ENCODE peak calls at places on chromosome 1, in ten cellular contexts. One of them, this sample, is unnamed.
A peak's percentile ranks its signal among the peaks of the same experiment; 100 is the strongest.

GRCh38 chr1:64470670-64471217 is 815 bp downstream of the CACHD1 start:
- DNase-seq in cardiac septum: no peak
- DNase-seq in H9: peak; percentile 35
- DNase-seq in T-helper 2 cell: no peak
- DNase-seq in AG08396: peak; percentile 67
- DNase-seq in posterior vena cava: peak; percentile 81
- DNase-seq in CD8-positive, alpha-beta T cell: no peak
- DNase-seq in NCI-H524 treated with DMSO at 0.1 percent for 48 hours: no peak
- DNase-seq in activated gamma-delta T cell treated with anti-CD3 and anti-CD28 coated beads, Interleukin-2, amount 50 U/mL, for 16 hours: no peak
- DNase-seq in activated naive CD8-positive, alpha-beta T cell treated with anti-CD3 and anti-CD28 coated beads, Interleukin-2, amount 10 ng/mL, durations not matched to agents 7 days and 5 days: no peak
- DNase-seq in this sample: no peak

GRCh38 chr1:214466759-214467585 is 84.4 kb downstream of the PTPN14 start:
- DNase-seq in posterior vena cava: no peak
- DNase-seq in NCI-H524 treated with DMSO at 0.1 percent for 48 hours: no peak
- DNase-seq in T-helper 2 cell: no peak
- DNase-seq in activated gamma-delta T cell treated with anti-CD3 and anti-CD28 coated beads, Interleukin-2, amount 50 U/mL, for 16 hours: no peak
- DNase-seq in cardiac septum: no peak
- DNase-seq in CD8-positive, alpha-beta T cell: no peak
- DNase-seq in H9: no peak
- DNase-seq in AG08396: no peak
- DNase-seq in activated naive CD8-positive, alpha-beta T cell treated with anti-CD3 and anti-CD28 coated beads, Interleukin-2, amount 10 ng/mL, durations not matched to agents 7 days and 5 days: no peak
- DNase-seq in this sample: no peak

GRCh38 chr1:12208764-12209494 is 20.9 kb upstream of the VPS13D start:
- DNase-seq in T-helper 2 cell: peak; percentile 69
- DNase-seq in H9: peak; percentile 87
- DNase-seq in posterior vena cava: peak; percentile 95
- DNase-seq in NCI-H524 treated with DMSO at 0.1 percent for 48 hours: no peak
- DNase-seq in activated gamma-delta T cell treated with anti-CD3 and anti-CD28 coated beads, Interleukin-2, amount 50 U/mL, for 16 hours: peak; percentile 80
- DNase-seq in CD8-positive, alpha-beta T cell: peak; percentile 80
- DNase-seq in activated naive CD8-positive, alpha-beta T cell treated with anti-CD3 and anti-CD28 coated beads, Interleukin-2, amount 10 ng/mL, durations not matched to agents 7 days and 5 days: peak; percentile 86
- DNase-seq in cardiac septum: peak; percentile 90
- DNase-seq in AG08396: peak; percentile 90
- DNase-seq in this sample: peak; percentile 69

GRCh38 chr1:77759090-77760028 is at the start of gene USP33:
- DNase-seq in NCI-H524 treated with DMSO at 0.1 percent for 48 hours: no peak
- DNase-seq in AG08396: peak; percentile 91
- DNase-seq in H9: peak; percentile 93
- DNase-seq in T-helper 2 cell: peak; percentile 84
- DNase-seq in posterior vena cava: peak; percentile 95
- DNase-seq in CD8-positive, alpha-beta T cell: peak; percentile 86
- DNase-seq in activated gamma-delta T cell treated with anti-CD3 and anti-CD28 coated beads, Interleukin-2, amount 50 U/mL, for 16 hours: peak; percentile 87
- DNase-seq in activated naive CD8-positive, alpha-beta T cell treated with anti-CD3 and anti-CD28 coated beads, Interleukin-2, amount 10 ng/mL, durations not matched to agents 7 days and 5 days: peak; percentile 97
- DNase-seq in cardiac septum: peak; percentile 96
- DNase-seq in this sample: peak; percentile 90

GRCh38 chr1:212301570-212301969 is 16.4 kb downstream of the PPP2R5A start:
- DNase-seq in T-helper 2 cell: no peak
- DNase-seq in activated naive CD8-positive, alpha-beta T cell treated with anti-CD3 and anti-CD28 coated beads, Interleukin-2, amount 10 ng/mL, durations not matched to agents 7 days and 5 days: no peak
- DNase-seq in cardiac septum: no peak
- DNase-seq in H9: no peak
- DNase-seq in activated gamma-delta T cell treated with anti-CD3 and anti-CD28 coated beads, Interleukin-2, amount 50 U/mL, for 16 hours: no peak
- DNase-seq in CD8-positive, alpha-beta T cell: no peak
- DNase-seq in AG08396: no peak
- DNase-seq in NCI-H524 treated with DMSO at 0.1 percent for 48 hours: no peak
- DNase-seq in posterior vena cava: no peak
- DNase-seq in this sample: no peak

GRCh38 chr1:24558902-24559791 is 3.3 kb downstream of the NCMAP start:
- DNase-seq in NCI-H524 treated with DMSO at 0.1 percent for 48 hours: no peak
- DNase-seq in CD8-positive, alpha-beta T cell: no peak
- DNase-seq in posterior vena cava: no peak
- DNase-seq in activated naive CD8-positive, alpha-beta T cell treated with anti-CD3 and anti-CD28 coated beads, Interleukin-2, amount 10 ng/mL, durations not matched to agents 7 days and 5 days: no peak
- DNase-seq in cardiac septum: peak; percentile 75
- DNase-seq in AG08396: peak; percentile 83
- DNase-seq in activated gamma-delta T cell treated with anti-CD3 and anti-CD28 coated beads, Interleukin-2, amount 50 U/mL, for 16 hours: no peak
- DNase-seq in T-helper 2 cell: no peak
- DNase-seq in H9: peak; percentile 74
- DNase-seq in this sample: peak; percentile 53

GRCh38 chr1:32431736-32432400 is 33.0 kb upstream of the ZBTB8B start:
- DNase-seq in posterior vena cava: no peak
- DNase-seq in cardiac septum: no peak
- DNase-seq in AG08396: no peak
- DNase-seq in activated naive CD8-positive, alpha-beta T cell treated with anti-CD3 and anti-CD28 coated beads, Interleukin-2, amount 10 ng/mL, durations not matched to agents 7 days and 5 days: no peak
- DNase-seq in H9: no peak
- DNase-seq in T-helper 2 cell: no peak
- DNase-seq in activated gamma-delta T cell treated with anti-CD3 and anti-CD28 coated beads, Interleukin-2, amount 50 U/mL, for 16 hours: no peak
- DNase-seq in CD8-positive, alpha-beta T cell: no peak
- DNase-seq in NCI-H524 treated with DMSO at 0.1 percent for 48 hours: no peak
- DNase-seq in this sample: no peak

GRCh38 chr1:7334475-7335035 is 436.5 kb upstream of the VAMP3 start:
- DNase-seq in H9: no peak
- DNase-seq in T-helper 2 cell: no peak
- DNase-seq in cardiac septum: no peak
- DNase-seq in activated gamma-delta T cell treated with anti-CD3 and anti-CD28 coated beads, Interleukin-2, amount 50 U/mL, for 16 hours: no peak
- DNase-seq in CD8-positive, alpha-beta T cell: no peak
- DNase-seq in AG08396: no peak
- DNase-seq in NCI-H524 treated with DMSO at 0.1 percent for 48 hours: peak; percentile 49
- DNase-seq in activated naive CD8-positive, alpha-beta T cell treated with anti-CD3 and anti-CD28 coated beads, Interleukin-2, amount 10 ng/mL, durations not matched to agents 7 days and 5 days: no peak
- DNase-seq in posterior vena cava: no peak
- DNase-seq in this sample: no peak

GRCh38 chr1:55005351-55006140 is 6.8 kb downstream of the BSND start:
- DNase-seq in H9: peak; percentile 67
- DNase-seq in NCI-H524 treated with DMSO at 0.1 percent for 48 hours: no peak
- DNase-seq in CD8-positive, alpha-beta T cell: no peak
- DNase-seq in T-helper 2 cell: no peak
- DNase-seq in posterior vena cava: peak; percentile 67
- DNase-seq in AG08396: no peak
- DNase-seq in cardiac septum: no peak
- DNase-seq in activated gamma-delta T cell treated with anti-CD3 and anti-CD28 coated beads, Interleukin-2, amount 50 U/mL, for 16 hours: no peak
- DNase-seq in activated naive CD8-positive, alpha-beta T cell treated with anti-CD3 and anti-CD28 coated beads, Interleukin-2, amount 10 ng/mL, durations not matched to agents 7 days and 5 days: no peak
- DNase-seq in this sample: no peak